ENCODE peak calls at places on chromosome 10, in eight cellular contexts. G is ELR, K is COLO829, A is ureter, L is HT-29, V is stomach, N is sigmoid colon, F is left ventricle myocardium inferior. B is an unnamed sample.

GRCh38 chr10:15370212-15370740 is 813 bp downstream of the FAM171A1 start:
- DNase-seq in F (peak), N (peak), G (peak), V (no peak), A (no peak), K (no peak), L (no peak), B (no peak)

GRCh38 chr10:113187066-113187777 is 237.2 kb downstream of the TCF7L2 start:
- DNase-seq in N (peak), V (peak), G (no peak), K (no peak), A (no peak), F (peak), L (no peak), B (no peak)

GRCh38 chr10:8044908-8045727 is 9.4 kb upstream of the GATA3 start:
- DNase-seq in A (peak), L (no peak), F (no peak), N (peak), K (no peak), V (no peak), G (no peak), B (no peak)

GRCh38 chr10:77163670-77164348 is 473.8 kb downstream of the KCNMA1 start:
- DNase-seq in N (peak), V (no peak), K (peak), A (no peak), L (no peak), G (peak), F (no peak), B (no peak)

GRCh38 chr10:29007748-29008610 is 280.9 kb upstream of the LYZL1 start:
- DNase-seq in G (no peak), A (no peak), N (no peak), V (no peak), L (no peak), K (peak), F (no peak), B (no peak)

GRCh38 chr10:22345301-22346086 is at the start of gene SPAG6:
- DNase-seq in V (peak), G (no peak), L (no peak), F (peak), A (peak), N (peak), K (no peak), B (peak)

GRCh38 chr10:13943735-13944398 is 357.1 kb downstream of the PRPF18 start:
- DNase-seq in F (no peak), N (no peak), A (no peak), K (no peak), G (no peak), L (no peak), V (no peak), B (no peak)

GRCh38 chr10:122853665-122854313 is 8.1 kb upstream of the CUZD1 start:
- DNase-seq in A (no peak), V (no peak), K (no peak), N (no peak), L (no peak), G (peak), F (no peak), B (no peak)

GRCh38 chr10:1152386-1153252 is 96.4 kb downstream of the WDR37 start:
- DNase-seq in G (no peak), F (no peak), N (peak), L (no peak), A (no peak), K (no peak), V (peak), B (no peak)

GRCh38 chr10:127094984-127095383 is 101.4 kb downstream of the INSYN2A start:
- DNase-seq in V (no peak), G (no peak), F (no peak), K (no peak), L (no peak), N (no peak), A (no peak), B (no peak)

GRCh38 chr10:88243202-88243744 is 339.8 kb downstream of the RNLS start:
- DNase-seq in A (no peak), N (no peak), F (no peak), L (no peak), G (no peak), V (no peak), K (no peak), B (no peak)

GRCh38 chr10:85791846-85792532 is 574.6 kb downstream of the GRID1 start:
- DNase-seq in G (no peak), A (no peak), F (no peak), L (peak), V (no peak), K (no peak), N (no peak), B (no peak)

GRCh38 chr10:97020452-97021400 is 165.0 kb downstream of the SLIT1 start:
- DNase-seq in K (no peak), F (peak), L (no peak), A (no peak), V (peak), G (no peak), N (peak), B (no peak)

GRCh38 chr10:24277277-24277676 is 68.3 kb downstream of the KIAA1217 start:
- DNase-seq in K (no peak), L (no peak), G (no peak), A (no peak), N (no peak), V (no peak), F (no peak), B (no peak)